ENCODE peak calls at places on chromosome 7, in seven cellular contexts. Z, U, E, C, B, M and G are unnamed samples.

GRCh38 chr7:98867271-98867701 is 2.5 kb downstream of the TMEM130 start:
- DNase-seq in Z (no peak), U (no peak), E (peak; percentile 98), C (no peak), B (peak; percentile 26), M (no peak), G (no peak)

GRCh38 chr7:559396-559705 is 39.7 kb upstream of the PDGFA start:
- DNase-seq in Z (no peak), U (no peak), E (no peak), C (no peak), B (no peak), M (no peak), G (no peak)

GRCh38 chr7:973312-973711 is 2.0 kb downstream of the COX19 start:
- DNase-seq in Z (no peak), U (no peak), E (no peak), C (no peak), B (no peak), M (no peak), G (no peak)

GRCh38 chr7:155515318-155515717 is 31.0 kb downstream of the CNPY1 start:
- DNase-seq in Z (no peak), U (no peak), E (no peak), C (no peak), B (no peak), M (no peak), G (no peak)

GRCh38 chr7:134440067-134440466 is 18.8 kb downstream of the AKR1B1 start:
- DNase-seq in Z (no peak), U (no peak), E (no peak), C (no peak), B (no peak), M (no peak), G (no peak)

GRCh38 chr7:56105508-56105907 is 768 bp downstream of the CHCHD2 start:
- DNase-seq in Z (peak; percentile 73), U (no peak), E (no peak), C (no peak), B (no peak), M (no peak), G (no peak)

GRCh38 chr7:83648464-83649241 is at the start of gene SEMA3E:
- DNase-seq in Z (no peak), U (no peak), E (no peak), C (no peak), B (no peak), M (no peak), G (no peak)

GRCh38 chr7:116673504-116673865 is 1.5 kb downstream of the MET start:
- DNase-seq in Z (no peak), U (no peak), E (no peak), C (no peak), B (no peak), M (no peak), G (no peak)

GRCh38 chr7:41943098-41943577 is 240.2 kb upstream of the INHBA start:
- DNase-seq in Z (peak; percentile 66), U (peak; percentile 61), E (peak; percentile 85), C (peak; percentile 39), B (peak; percentile 65), M (no peak), G (peak; percentile 51)

GRCh38 chr7:41938371-41938770 is 235.5 kb upstream of the INHBA start:
- DNase-seq in Z (no peak), U (no peak), E (no peak), C (no peak), B (no peak), M (no peak), G (no peak)

GRCh38 chr7:41940760-41941343 is 238.0 kb upstream of the INHBA start:
- DNase-seq in Z (peak; percentile 69), U (peak; percentile 33), E (peak; percentile 73), C (peak; percentile 25), B (peak; percentile 60), M (no peak), G (peak; percentile 30)

DNA sequence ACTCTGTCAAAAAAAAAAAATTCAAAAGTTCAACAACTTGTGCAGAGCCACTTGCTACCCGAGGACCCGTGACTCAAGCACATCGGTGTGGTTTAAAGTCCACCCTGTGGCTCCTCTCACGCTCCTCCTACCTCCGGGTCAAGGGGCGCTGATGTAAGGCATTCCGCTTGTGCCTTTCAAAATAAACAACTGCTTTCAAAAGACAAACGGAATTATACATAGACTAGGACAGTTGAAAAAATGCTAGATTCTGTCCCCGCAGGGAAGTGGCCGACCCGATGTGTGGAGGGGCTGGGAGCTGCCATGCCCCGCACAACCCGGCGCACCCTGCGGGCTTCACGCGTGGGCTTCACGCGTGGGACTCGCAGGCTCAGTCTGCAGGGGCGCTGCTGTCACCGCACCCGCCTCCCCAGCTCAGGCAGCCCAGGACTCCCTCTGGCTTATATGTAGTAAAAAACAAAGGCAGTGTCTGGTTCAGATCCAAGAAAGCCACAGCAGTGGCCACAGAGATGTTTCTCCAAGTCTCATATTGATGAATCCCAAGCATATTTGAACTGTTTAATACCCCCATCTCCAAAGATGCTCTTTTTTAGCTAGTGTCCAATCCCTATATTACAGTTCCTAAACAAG is 239.7 kb upstream of the INHBA start:
- DNase-seq in Z (peak; percentile 91), U (no peak), E (no peak), C (no peak), B (no peak), M (no peak), G (no peak)
- TF ChIP-seq TAF1 in Z (no peak), U (no peak), E (no peak), C (no peak), B (no peak), M (no peak), G (no peak)

GRCh38 chr7:128211626-128212025 is 29.5 kb upstream of the LEP start:
- DNase-seq in Z (no peak), U (no peak), E (no peak), C (no peak), B (no peak), M (no peak), G (no peak)

GRCh38 chr7:128207609-128208008 is 33.5 kb upstream of the LEP start:
- DNase-seq in Z (no peak), U (no peak), E (no peak), C (no peak), B (no peak), M (no peak), G (no peak)

GRCh38 chr7:128210036-128210347 is 31.1 kb upstream of the LEP start:
- DNase-seq in Z (no peak), U (no peak), E (no peak), C (no peak), B (no peak), M (no peak), G (no peak)

GRCh38 chr7:128210590-128211570 is 30.2 kb upstream of the LEP start:
- DNase-seq in Z (no peak), U (no peak), E (no peak), C (no peak), B (no peak), M (no peak), G (no peak)

GRCh38 chr7:128209229-128210035 is 31.6 kb upstream of the LEP start:
- DNase-seq in Z (peak; percentile 66), U (peak; percentile 74), E (peak; percentile 93), C (peak; percentile 13), B (peak; percentile 91), M (peak; percentile 53), G (peak; percentile 76)
- TF ChIP-seq TAF1 in Z (no peak), U (no peak), E (no peak), C (no peak), B (no peak), M (no peak), G (no peak)

GRCh38 chr7:42666994-42667393 is 244.9 kb downstream of the C7orf25 start:
- DNase-seq in Z (no peak), U (no peak), E (no peak), C (no peak), B (no peak), M (no peak), G (no peak)

GRCh38 chr7:42661312-42661711 is 250.6 kb downstream of the C7orf25 start:
- DNase-seq in Z (no peak), U (no peak), E (no peak), C (no peak), B (no peak), M (no peak), G (no peak)

DNA sequence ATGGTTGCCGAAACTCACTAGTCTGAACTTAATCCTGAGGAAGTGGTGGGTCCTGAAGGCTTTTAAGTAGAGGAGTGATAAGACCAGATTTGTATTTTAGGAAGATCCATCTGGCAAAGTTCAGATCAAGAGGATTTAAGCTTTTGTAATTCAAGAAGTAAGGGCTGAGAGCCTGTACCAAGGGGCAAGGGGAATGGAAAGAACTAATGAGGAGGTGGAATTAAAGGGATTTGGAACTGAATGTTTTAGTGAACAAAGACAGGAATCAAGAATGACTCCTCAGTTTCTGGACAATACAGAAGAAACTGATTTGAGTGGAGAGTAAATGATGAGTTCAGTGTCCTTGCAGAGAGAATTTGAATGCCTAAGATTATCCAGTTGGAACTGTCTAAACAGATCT is 249.0 kb downstream of the C7orf25 start:
- DNase-seq in Z (no peak), U (no peak), E (no peak), C (no peak), B (no peak), M (no peak), G (no peak)
- TF ChIP-seq TAF1 in Z (no peak), U (no peak), E (no peak), C (no peak), B (no peak), M (no peak), G (no peak)

DNA sequence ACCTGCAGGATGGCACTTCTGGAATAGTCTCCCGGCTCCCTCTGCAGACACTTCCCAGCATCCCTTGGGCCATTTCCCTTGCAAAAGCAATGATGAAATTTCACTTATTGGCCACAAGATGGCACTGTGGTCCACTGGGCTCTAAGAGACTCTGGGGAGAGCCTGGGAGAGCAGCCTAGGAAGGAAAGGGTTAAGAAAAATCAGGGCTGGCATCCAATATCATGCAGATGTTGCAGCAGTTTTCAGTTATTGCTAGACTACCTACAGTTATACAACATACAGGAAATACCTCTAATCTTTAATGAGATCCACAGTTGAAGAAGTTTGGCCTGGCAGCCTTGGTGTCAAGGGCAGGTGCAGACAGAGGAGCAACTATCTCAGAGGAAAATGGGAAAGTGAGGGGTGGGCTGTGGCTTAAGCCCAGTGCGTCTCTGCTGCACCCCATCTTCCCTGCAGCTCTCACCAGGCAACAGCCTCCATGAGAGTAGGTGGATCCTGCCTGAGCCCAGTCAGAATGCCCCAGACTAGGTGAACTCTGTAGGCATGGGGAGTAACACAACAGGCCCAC is 100.2 kb upstream of the PRSS58 start:
- DNase-seq in Z (peak; percentile 47), U (peak; percentile 33), E (peak; percentile 66), C (peak; percentile 5), B (peak; percentile 64), M (no peak), G (peak; percentile 20)
- TF ChIP-seq TAF1 in Z (no peak), U (no peak), E (no peak), C (no peak), B (no peak), M (no peak), G (no peak)

DNA sequence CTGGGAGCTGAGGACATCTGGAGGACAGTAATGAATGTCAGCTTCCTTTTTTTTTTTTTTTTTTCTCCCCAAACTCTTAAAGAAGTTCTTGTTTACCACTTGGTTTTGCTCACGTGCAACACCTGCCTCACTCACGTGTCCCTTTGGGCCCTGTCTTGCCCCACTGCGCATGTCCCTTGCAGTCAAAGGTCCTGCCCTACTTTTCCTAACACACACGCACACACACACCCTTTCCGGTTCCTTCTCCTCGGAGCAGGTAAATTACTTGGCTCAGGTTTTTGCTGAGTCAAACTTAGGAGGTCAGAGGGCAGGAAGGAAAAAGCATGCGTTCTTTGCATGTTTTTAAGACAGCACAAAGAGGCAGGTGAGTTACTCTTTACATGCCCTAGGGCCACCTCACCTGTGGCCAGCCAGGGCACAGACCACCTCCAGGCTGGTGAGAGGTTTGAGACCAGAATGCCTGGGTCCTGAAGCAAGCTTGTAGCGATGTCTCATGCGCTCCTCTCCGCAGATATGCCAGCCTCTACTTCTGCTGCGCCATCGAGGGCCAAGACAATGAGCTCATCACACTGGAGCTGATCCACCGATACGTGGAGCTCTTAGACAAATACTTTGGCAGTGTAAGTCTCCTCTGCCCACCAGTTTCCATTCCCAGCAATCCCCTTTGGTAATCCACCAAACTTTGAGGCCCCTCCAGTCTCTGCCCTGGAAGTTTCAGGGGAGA is 2.8 kb downstream of the AP1S1 start:
- DNase-seq in Z (no peak), U (no peak), E (no peak), C (no peak), B (no peak), M (no peak), G (no peak)
- TF ChIP-seq TAF1 in Z (no peak), U (no peak), E (no peak), C (no peak), B (no peak), M (no peak), G (no peak)